ENCODE peak calls at places on chromosome 5, in six cellular contexts. E is CD8-positive, alpha-beta memory T cell; F is adrenal gland; Y is psoas muscle; X is Peyer's patch; U is IMR-90. R is an unnamed sample. For H3K4me1, the result is how much of the 10 kb centered on the place peaks cover.

GRCh38 chr5:337565-338130 is 16.1 kb downstream of the AHRR start:
- DNase-seq in E (no peak), Y (no peak), F (no peak), U (peak), X (no peak), R (no peak)

GRCh38 chr5:124724357-124725039 is 21.9 kb downstream of the ZNF608 start:
- DNase-seq in E (no peak), X (no peak), Y (no peak), U (no peak), F (no peak), R (no peak)

GRCh38 chr5:31415009-31415923 is 116.6 kb downstream of the DROSHA start:
- DNase-seq in U (no peak), F (no peak), X (no peak), Y (no peak), E (no peak), R (no peak)

GRCh38 chr5:37900692-37901091 is 60.9 kb upstream of the GDNF start:
- DNase-seq in E (no peak), U (peak), F (peak), X (peak), Y (peak), R (no peak)

GRCh38 chr5:161545701-161546462 is 643 bp downstream of the GABRB2 start:
- DNase-seq in F (no peak), X (no peak), U (no peak), E (no peak), Y (no peak), R (no peak)

GRCh38 chr5:172312286-172312685 is 28.7 kb upstream of the UBTD2 start:
- DNase-seq in X (no peak), E (no peak), Y (no peak), U (no peak), F (peak), R (no peak)

GRCh38 chr5:9562101-9562500 is 16.2 kb upstream of the SEMA5A start:
- DNase-seq in F (no peak), X (no peak), U (no peak), Y (no peak), E (no peak), R (no peak)

GRCh38 chr5:15463231-15463630 is 36.7 kb upstream of the FBXL7 start:
- DNase-seq in Y (no peak), E (no peak), U (peak), X (no peak), F (no peak), R (no peak)

GRCh38 chr5:132260714-132261615 is 3.5 kb downstream of the PDLIM4 start:
- DNase-seq in F (peak), X (peak), U (peak), E (no peak), Y (no peak), R (no peak)

GRCh38 chr5:24365406-24365805 is 279.4 kb downstream of the CDH10 start:
- DNase-seq in U (no peak), Y (no peak), X (no peak), E (no peak), F (no peak), R (no peak)

GRCh38 chr5:53233653-53234405 is 124.3 kb upstream of the MOCS2 start:
- DNase-seq in X (no peak), U (peak), E (no peak), F (no peak), Y (no peak), R (no peak)

GRCh38 chr5:126656397-126657007 is 55.8 kb downstream of the PHAX start:
- DNase-seq in X (peak), F (no peak), E (no peak), U (peak), Y (no peak), R (peak)

GRCh38 chr5:115419794-115420585 is 123.5 kb upstream of the CCDC112 start:
- DNase-seq in F (no peak), Y (no peak), U (peak), X (no peak), E (no peak), R (peak)

GRCh38 chr5:15499528-15500325 is at the start of gene FBXL7:
- DNase-seq in F (peak), E (no peak), Y (peak), U (peak), X (peak), R (no peak)

GRCh38 chr5:99544326-99544725 is 615.5 kb upstream of the CHD1 start:
- DNase-seq in F (no peak), E (no peak), U (no peak), X (no peak), Y (no peak), R (no peak)

GRCh38 chr5:103327893-103328292 is 69.3 kb downstream of the MACIR start:
- DNase-seq in F (no peak), Y (no peak), X (no peak), U (no peak), E (no peak), R (no peak)

GRCh38 chr5:53335115-53335514 is 145.3 kb upstream of the FST start:
- DNase-seq in U (peak), X (no peak), Y (no peak), F (no peak), E (no peak), R (no peak)

GRCh38 chr5:147479431-147479830 is 30.4 kb downstream of the DPYSL3 start:
- DNase-seq in U (no peak), Y (no peak), X (no peak), F (no peak), E (no peak), R (no peak)

GRCh38 chr5:145718956-145719355 is 116.2 kb downstream of the PRELID2 start:
- DNase-seq in U (peak), F (no peak), Y (no peak), X (no peak), E (no peak), R (no peak)

GRCh38 chr5:34657550-34657921 is 1.4 kb downstream of the RAI14 start:
- DNase-seq in X (no peak), U (peak), E (no peak), F (peak), Y (peak), R (no peak)

GRCh38 chr5:555058-555623 is 30.9 kb upstream of the SLC9A3 start:
- DNase-seq in Y (no peak), X (peak), U (no peak), F (peak), E (peak), R (no peak)

GRCh38 chr5:163964650-163965049 is 459.2 kb downstream of the MAT2B start:
- DNase-seq in F (no peak), Y (no peak), U (peak), X (no peak), E (no peak), R (no peak)

GRCh38 chr5:34686762-34687268 is 30.7 kb downstream of the RAI14 start:
- DNase-seq in U (peak), F (peak), X (peak), Y (no peak), E (no peak), R (peak)

GRCh38 chr5:470961-471749 is 28.2 kb downstream of the EXOC3 start:
- DNase-seq in U (no peak), X (peak), E (peak), Y (peak), F (no peak), R (no peak)

GRCh38 chr5:51388488-51389325 is 5.5 kb downstream of the ISL1 start:
- DNase-seq in Y (no peak), F (peak), U (no peak), X (no peak), E (no peak), R (no peak)

GRCh38 chr5:51389326-51389581 is 6.0 kb downstream of the ISL1 start:
- DNase-seq in F (no peak), U (no peak), X (no peak), E (no peak), Y (no peak), R (no peak)

GRCh38 chr5:51387854-51388320 is 4.6 kb downstream of the ISL1 start:
- DNase-seq in X (no peak), Y (no peak), E (no peak), U (no peak), F (peak), R (no peak)

GRCh38 chr5:51391175-51391574 is 7.9 kb downstream of the ISL1 start:
- DNase-seq in F (no peak), E (no peak), X (no peak), Y (no peak), U (no peak), R (no peak)

DNA sequence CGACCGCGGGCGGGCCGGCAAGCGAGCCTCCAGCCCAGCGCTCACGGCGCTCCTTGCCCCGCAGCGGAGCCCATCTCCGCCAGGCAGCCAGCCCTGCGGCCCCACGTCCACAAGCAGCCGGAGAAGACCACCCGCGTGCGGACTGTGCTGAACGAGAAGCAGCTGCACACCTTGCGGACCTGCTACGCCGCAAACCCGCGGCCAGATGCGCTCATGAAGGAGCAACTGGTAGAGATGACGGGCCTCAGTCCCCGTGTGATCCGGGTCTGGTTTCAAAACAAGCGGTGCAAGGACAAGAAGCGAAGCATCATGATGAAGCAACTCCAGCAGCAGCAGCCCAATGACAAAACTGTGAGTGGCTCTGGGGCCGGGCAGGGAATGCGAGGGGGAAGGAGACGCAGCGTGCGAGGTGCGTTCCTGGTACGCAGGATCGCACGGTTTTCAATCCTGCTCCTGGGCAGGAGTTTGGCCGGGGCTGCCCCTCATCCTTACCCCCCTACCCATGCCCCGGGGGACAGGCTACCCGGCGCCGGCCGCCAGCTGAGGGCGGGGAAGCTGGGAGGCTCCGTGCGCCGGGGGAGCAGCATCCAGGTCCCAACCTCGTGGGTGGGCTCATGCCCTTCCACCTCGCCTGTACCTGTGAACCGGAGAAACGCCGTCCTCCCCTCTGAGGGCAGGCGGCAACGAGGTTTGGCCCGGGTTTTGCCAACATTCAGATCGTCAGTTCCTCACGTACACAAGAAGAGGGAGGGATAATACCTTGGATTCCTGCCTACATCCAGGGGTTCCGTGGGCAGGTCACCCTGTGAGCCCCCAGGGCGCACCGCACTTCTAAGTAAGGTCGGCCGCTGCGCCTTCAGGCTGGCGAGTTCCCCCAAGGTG is 6.6 kb downstream of the ISL1 start:
- DNase-seq in F (peak), Y (no peak), E (no peak), X (no peak), U (no peak), R (no peak)
- H3K4me1 ChIP-seq in F (under half), Y (under half), E (under half), X (under half), U (under half), R (under half)

GRCh38 chr5:95725937-95726810 is 5.0 kb upstream of the RHOBTB3 start:
- DNase-seq in F (no peak), E (no peak), X (no peak), Y (no peak), U (peak), R (no peak)

GRCh38 chr5:95726811-95727763 is 4.0 kb upstream of the RHOBTB3 start:
- DNase-seq in X (no peak), E (no peak), U (no peak), F (no peak), Y (no peak), R (no peak)

GRCh38 chr5:95729115-95730010 is 1.8 kb upstream of the RHOBTB3 start:
- DNase-seq in F (no peak), E (no peak), Y (no peak), X (no peak), U (no peak), R (no peak)

GRCh38 chr5:95728494-95729114 is 2.5 kb upstream of the RHOBTB3 start:
- DNase-seq in X (no peak), F (no peak), E (no peak), Y (no peak), U (no peak), R (no peak)

GRCh38 chr5:95727764-95728191 is 3.4 kb upstream of the RHOBTB3 start:
- DNase-seq in E (no peak), F (no peak), U (no peak), Y (no peak), X (no peak), R (no peak)
- H3K4me1 ChIP-seq in E (under half), F (half or more), U (under half), Y (under half), X (under half), R (under half)

GRCh38 chr5:1797855-1798254 is 1.8 kb downstream of the MRPL36 start:
- DNase-seq in X (peak), F (no peak), Y (no peak), E (peak), U (no peak), R (no peak)
- H3K4me1 ChIP-seq in X (under half), F (under half), Y (under half), E (under half), U (under half), R (under half)

DNA sequence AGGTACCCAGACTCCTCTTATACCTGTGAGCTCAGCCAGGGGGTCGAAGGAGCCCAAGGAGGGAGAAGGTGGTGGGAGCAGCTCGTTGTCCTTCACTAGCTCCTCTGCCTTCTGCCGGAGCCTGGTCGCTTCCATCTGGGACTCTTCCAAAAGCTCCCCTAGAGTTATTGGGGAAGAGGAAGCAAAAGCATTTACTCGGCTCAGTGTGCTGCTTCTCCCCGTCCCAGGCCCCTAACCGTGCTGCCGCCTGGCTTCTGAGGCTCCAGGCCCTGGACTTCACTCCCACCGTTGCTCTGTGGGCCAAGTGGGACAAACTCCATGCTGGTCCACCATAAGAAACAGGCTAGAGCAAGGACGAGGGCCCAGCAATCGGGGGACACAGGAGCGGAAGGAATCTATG is 17.2 kb downstream of the TNIP1 start:
- DNase-seq in X (no peak), Y (no peak), F (no peak), U (no peak), E (no peak), R (no peak)
- H3K4me1 ChIP-seq in X (under half), Y (half or more), F (half or more), U (under half), E (under half), R (under half)

GRCh38 chr5:3615217-3615616 is 19.6 kb downstream of the IRX1 start:
- DNase-seq in E (no peak), U (no peak), X (no peak), Y (no peak), F (no peak), R (no peak)
- H3K4me1 ChIP-seq in E (under half), U (under half), X (under half), Y (under half), F (under half), R (under half)

GRCh38 chr5:96658272-96658671 is 3.9 kb upstream of the CAST start:
- DNase-seq in X (no peak), E (no peak), U (no peak), F (no peak), Y (no peak), R (no peak)
- H3K4me1 ChIP-seq in X (under half), E (under half), U (under half), F (under half), Y (under half), R (half or more)